ENCODE peak calls at places on chromosomes 16 and 17, in four cellular contexts. I, F, B and T are unnamed samples.

GRCh38 chr16:3086596-3087242 is 12.4 kb downstream of the ZSCAN10 start:
- DNase-seq in I (no peak), F (no peak), B (no peak), T (peak)

GRCh38 chr16:67016681-67017450 is 12.1 kb upstream of the CBFB start:
- DNase-seq in I (no peak), F (no peak), B (no peak), T (no peak)

GRCh38 chr17:32253117-32253611 is 12.5 kb upstream of the RHBDL3 start:
- DNase-seq in I (peak), F (peak), B (peak), T (peak)

GRCh38 chr17:80948091-80948960 is 43.3 kb upstream of the CHMP6 start:
- DNase-seq in I (no peak), F (peak), B (no peak), T (peak)

GRCh38 chr17:75501378-75502071 is 13.8 kb downstream of the CASKIN2 start:
- DNase-seq in I (no peak), F (no peak), B (no peak), T (peak)

GRCh38 chr16:67514382-67514828 is 14.2 kb upstream of the RIPOR1 start:
- DNase-seq in I (peak), F (peak), B (peak), T (peak)

GRCh38 chr16:19831678-19832077 is 53.0 kb downstream of the GPRC5B start:
- DNase-seq in I (no peak), F (no peak), B (no peak), T (no peak)

GRCh38 chr17:39058524-39058923 is 91.3 kb upstream of the FBXO47 start:
- DNase-seq in I (no peak), F (no peak), B (no peak), T (no peak)

GRCh38 chr17:33028778-33029177 is 37.1 kb downstream of the SPACA3 start:
- DNase-seq in I (no peak), F (no peak), B (no peak), T (no peak)

GRCh38 chr17:74606050-74606449 is 14.0 kb upstream of the CD300LD start:
- DNase-seq in I (no peak), F (no peak), B (no peak), T (no peak)

GRCh38 chr17:70767102-70767701 is 597.9 kb downstream of the KCNJ2 start:
- DNase-seq in I (no peak), F (no peak), B (peak), T (no peak)

GRCh38 chr17:43579570-43580140 is 33.5 kb upstream of the ETV4 start:
- DNase-seq in I (no peak), F (no peak), B (no peak), T (no peak)

GRCh38 chr16:15807603-15808009 is 49.2 kb downstream of the MYH11 start:
- DNase-seq in I (no peak), F (peak), B (no peak), T (no peak)

GRCh38 chr16:350203-350602 is 2.3 kb downstream of the AXIN1 start:
- DNase-seq in I (no peak), F (no peak), B (no peak), T (no peak)

GRCh38 chr17:15501788-15502187 is 34.4 kb upstream of the CDRT4 start:
- DNase-seq in I (no peak), F (no peak), B (no peak), T (no peak)

GRCh38 chr17:81101614-81102306 is 63.5 kb upstream of the PVALEF start:
- DNase-seq in I (peak), F (peak), B (peak), T (peak)

GRCh38 chr16:68790130-68790761 is 53.1 kb upstream of the TANGO6 start:
- DNase-seq in I (no peak), F (peak), B (no peak), T (no peak)

GRCh38 chr17:49482144-49482817 is 12.8 kb upstream of the NGFR start:
- DNase-seq in I (no peak), F (no peak), B (no peak), T (no peak)

GRCh38 chr16:66525396-66526180 is 24.3 kb downstream of the TK2 start:
- DNase-seq in I (no peak), F (no peak), B (no peak), T (no peak)

GRCh38 chr17:59093702-59094231 is 12.9 kb downstream of the TRIM37 start:
- DNase-seq in I (no peak), F (peak), B (no peak), T (peak)

GRCh38 chr16:1790261-1790610 is 3.3 kb downstream of the IGFALS start:
- DNase-seq in I (no peak), F (no peak), B (no peak), T (no peak)

GRCh38 chr16:57341441-57342303 is 16.9 kb upstream of the CCL22 start:
- DNase-seq in I (no peak), F (no peak), B (no peak), T (no peak)

GRCh38 chr16:58614860-58615259 is 14.8 kb downstream of the CNOT1 start:
- DNase-seq in I (no peak), F (no peak), B (no peak), T (no peak)

DNA sequence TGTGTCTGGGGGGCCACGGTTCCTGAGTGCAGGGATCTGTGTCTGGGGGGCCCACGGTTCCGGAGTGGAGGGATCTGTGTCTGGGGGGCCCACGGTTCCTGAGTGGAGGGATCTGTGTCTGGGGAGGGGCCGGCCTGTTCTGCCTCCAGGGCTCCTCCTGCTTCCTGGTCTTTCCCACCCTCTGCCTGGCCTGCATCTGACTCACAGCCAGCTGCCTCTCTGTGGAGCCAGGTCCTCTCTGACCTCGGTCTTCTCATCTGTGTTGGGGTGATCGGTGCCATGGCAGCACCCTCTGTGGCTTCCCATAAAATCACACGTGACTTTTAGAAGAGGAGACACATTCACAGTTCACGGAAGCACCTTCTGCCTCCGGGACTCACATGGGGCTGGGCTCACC is 50.3 kb downstream of the ZFPM1 start:
- DNase-seq in I (no peak), F (no peak), B (no peak), T (no peak)
- H3K27ac ChIP-seq in I (no peak), F (no peak), B (no peak), T (no peak)

GRCh38 chr16:75578212-75578611 is 12.0 kb downstream of the GABARAPL2 start:
- DNase-seq in I (no peak), F (no peak), B (no peak), T (no peak)

GRCh38 chr16:75578725-75579124 is 12.5 kb downstream of the GABARAPL2 start:
- DNase-seq in I (no peak), F (no peak), B (no peak), T (no peak)

GRCh38 chr16:75575976-75576375 is 9.8 kb downstream of the GABARAPL2 start:
- DNase-seq in I (no peak), F (no peak), B (no peak), T (no peak)

GRCh38 chr16:75579435-75579834 is 13.3 kb downstream of the GABARAPL2 start:
- DNase-seq in I (no peak), F (no peak), B (no peak), T (no peak)

DNA sequence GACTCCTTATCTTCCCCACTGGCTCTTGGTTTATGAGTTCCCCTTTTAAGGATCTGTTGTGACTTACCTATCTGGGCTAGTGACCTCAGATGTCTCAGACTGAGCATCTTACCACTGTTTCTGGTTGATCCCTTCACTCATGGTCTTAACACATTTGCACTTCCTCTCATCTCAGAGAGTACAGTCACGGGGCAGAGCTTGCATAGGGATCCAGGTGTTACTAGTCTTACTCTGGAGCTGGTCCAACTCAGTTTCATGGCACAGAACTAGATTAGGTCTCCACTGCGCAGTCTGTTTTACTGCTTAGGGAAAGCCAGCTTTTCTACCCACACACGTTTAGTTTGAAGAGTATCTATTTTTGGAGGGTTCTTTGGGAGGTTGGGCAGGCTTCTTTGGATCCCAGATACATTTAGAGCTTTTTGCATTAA is 10.2 kb downstream of the GABARAPL2 start:
- DNase-seq in I (no peak), F (no peak), B (no peak), T (no peak)
- H3K27ac ChIP-seq in I (no peak), F (peak), B (no peak), T (peak)

GRCh38 chr17:7221281-7222092 is 1.7 kb downstream of the ACADVL start:
- DNase-seq in I (no peak), F (no peak), B (no peak), T (no peak)
- H3K27ac ChIP-seq in I (peak), F (peak), B (no peak), T (peak)

GRCh38 chr16:52547001-52547833 is at the start of gene TOX3:
- DNase-seq in I (no peak), F (no peak), B (no peak), T (peak)
- H3K27ac ChIP-seq in I (peak), F (no peak), B (peak), T (no peak)

DNA sequence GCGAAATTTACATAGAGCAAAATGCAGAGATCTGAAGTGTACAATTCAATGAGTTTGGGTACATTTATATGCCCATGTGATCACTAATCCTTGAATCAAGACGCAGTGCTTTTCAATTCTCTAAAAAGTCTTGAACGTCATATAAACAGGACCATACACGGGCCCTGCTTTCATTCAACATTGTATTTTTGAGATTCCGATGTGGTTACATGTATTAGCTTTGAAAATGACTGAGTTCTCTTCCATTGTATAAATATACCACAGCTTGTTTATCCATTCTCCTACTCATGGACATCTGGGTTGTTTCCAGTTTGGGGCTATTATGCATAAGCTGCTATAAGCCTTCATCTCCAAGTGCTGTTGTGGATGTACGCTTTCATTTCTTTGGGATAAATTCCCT is 45.5 kb downstream of the ZCCHC14 start:
- DNase-seq in I (no peak), F (no peak), B (no peak), T (no peak)
- H3K27ac ChIP-seq in I (no peak), F (no peak), B (no peak), T (no peak)

DNA sequence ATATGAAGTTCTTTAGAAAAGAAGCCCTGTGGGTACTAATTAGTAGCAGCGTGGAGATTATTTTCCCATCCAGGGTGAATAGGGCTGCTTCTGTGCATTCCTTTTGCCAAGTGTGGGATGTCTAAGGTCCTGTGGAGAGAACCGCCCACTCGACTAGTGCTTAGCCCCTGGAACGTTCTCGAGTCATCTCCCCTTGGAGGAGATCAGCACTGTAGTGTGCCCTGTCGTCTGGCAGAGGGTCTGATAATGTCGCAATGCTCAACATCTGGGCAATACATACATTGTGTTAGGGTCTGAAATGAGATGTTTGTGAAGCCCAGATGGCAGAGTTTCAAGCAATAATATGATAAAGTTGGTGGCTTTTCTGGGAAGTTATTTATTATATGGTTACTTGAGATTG is 64.8 kb downstream of the SPECC1 start:
- DNase-seq in I (no peak), F (no peak), B (no peak), T (no peak)
- H3K27ac ChIP-seq in I (no peak), F (peak), B (no peak), T (no peak)

GRCh38 chr17:37683454-37683984 is 40.3 kb upstream of the DDX52 start:
- DNase-seq in I (no peak), F (no peak), B (no peak), T (no peak)
- H3K27ac ChIP-seq in I (no peak), F (no peak), B (no peak), T (no peak)